ENCODE peak calls at places on chromosomes 6 and 20, in five cellular contexts. X is choroid plexus epithelial cell, Q is GM12865, K is WTC11, U is HL-60. R is an unnamed sample.

GRCh38 chr6:111663232-111663631 is 57.6 kb upstream of the TRAF3IP2 start:
- DNase-seq in X (peak), Q (no peak), K (peak), U (no peak), R (no peak)

GRCh38 chr20:8764289-8764962 is 304.5 kb upstream of the PLCB4 start:
- DNase-seq in X (peak), Q (no peak), K (no peak), U (no peak), R (no peak)

GRCh38 chr6:89079611-89080213 is 839 bp upstream of the PNRC1 start:
- DNase-seq in X (peak), Q (peak), K (no peak), U (no peak), R (no peak)

GRCh38 chr6:81169166-81169565 is 583.3 kb downstream of the TENT5A start:
- DNase-seq in X (peak), Q (no peak), K (no peak), U (no peak), R (no peak)

GRCh38 chr20:53827996-53828672 is 234.5 kb upstream of the ZNF217 start:
- DNase-seq in X (peak), Q (no peak), K (no peak), U (no peak), R (no peak)

GRCh38 chr6:90199900-90200299 is 96.7 kb downstream of the BACH2 start:
- DNase-seq in X (no peak), Q (no peak), K (no peak), U (no peak), R (no peak)

GRCh38 chr6:130961148-130961547 is 101.9 kb downstream of the EPB41L2 start:
- DNase-seq in X (no peak), Q (peak), K (no peak), U (no peak), R (no peak)

GRCh38 chr6:118509009-118509617 is 39.0 kb upstream of the PLN start:
- DNase-seq in X (peak), Q (peak), K (no peak), U (no peak), R (no peak)

GRCh38 chr6:52634211-52634610 is 36.7 kb upstream of the TMEM14A start:
- DNase-seq in X (peak), Q (no peak), K (no peak), U (no peak), R (no peak)

GRCh38 chr20:4513720-4514119 is 208.0 kb upstream of the PRND start:
- DNase-seq in X (peak), Q (no peak), K (no peak), U (no peak), R (no peak)

GRCh38 chr20:52484438-52484837 is 292.9 kb upstream of the ZFP64 start:
- DNase-seq in X (peak), Q (no peak), K (no peak), U (no peak), R (no peak)

GRCh38 chr6:33192671-33193602 is 670 bp upstream of the COL11A2 start:
- DNase-seq in X (no peak), Q (no peak), K (peak), U (no peak), R (no peak)

GRCh38 chr6:82348130-82348529 is 15.5 kb upstream of the TPBG start:
- DNase-seq in X (no peak), Q (no peak), K (no peak), U (no peak), R (no peak)

GRCh38 chr6:111874030-111874425 is 776 bp upstream of the FYN start:
- DNase-seq in X (peak), Q (peak), K (no peak), U (no peak), R (no peak)

GRCh38 chr6:45923831-45924391 is 91.7 kb downstream of the CLIC5 start:
- DNase-seq in X (peak), Q (peak), K (no peak), U (no peak), R (no peak)

GRCh38 chr6:31354248-31354647 is 2.7 kb downstream of the HLA-B start:
- DNase-seq in X (no peak), Q (no peak), K (no peak), U (peak), R (no peak)

GRCh38 chr6:127938701-127939100 is 37.8 kb upstream of the THEMIS start:
- DNase-seq in X (peak), Q (no peak), K (no peak), U (no peak), R (no peak)

GRCh38 chr6:169023161-169023874 is 230.3 kb downstream of the THBS2 start:
- DNase-seq in X (no peak), Q (no peak), K (no peak), U (no peak), R (no peak)

DNA sequence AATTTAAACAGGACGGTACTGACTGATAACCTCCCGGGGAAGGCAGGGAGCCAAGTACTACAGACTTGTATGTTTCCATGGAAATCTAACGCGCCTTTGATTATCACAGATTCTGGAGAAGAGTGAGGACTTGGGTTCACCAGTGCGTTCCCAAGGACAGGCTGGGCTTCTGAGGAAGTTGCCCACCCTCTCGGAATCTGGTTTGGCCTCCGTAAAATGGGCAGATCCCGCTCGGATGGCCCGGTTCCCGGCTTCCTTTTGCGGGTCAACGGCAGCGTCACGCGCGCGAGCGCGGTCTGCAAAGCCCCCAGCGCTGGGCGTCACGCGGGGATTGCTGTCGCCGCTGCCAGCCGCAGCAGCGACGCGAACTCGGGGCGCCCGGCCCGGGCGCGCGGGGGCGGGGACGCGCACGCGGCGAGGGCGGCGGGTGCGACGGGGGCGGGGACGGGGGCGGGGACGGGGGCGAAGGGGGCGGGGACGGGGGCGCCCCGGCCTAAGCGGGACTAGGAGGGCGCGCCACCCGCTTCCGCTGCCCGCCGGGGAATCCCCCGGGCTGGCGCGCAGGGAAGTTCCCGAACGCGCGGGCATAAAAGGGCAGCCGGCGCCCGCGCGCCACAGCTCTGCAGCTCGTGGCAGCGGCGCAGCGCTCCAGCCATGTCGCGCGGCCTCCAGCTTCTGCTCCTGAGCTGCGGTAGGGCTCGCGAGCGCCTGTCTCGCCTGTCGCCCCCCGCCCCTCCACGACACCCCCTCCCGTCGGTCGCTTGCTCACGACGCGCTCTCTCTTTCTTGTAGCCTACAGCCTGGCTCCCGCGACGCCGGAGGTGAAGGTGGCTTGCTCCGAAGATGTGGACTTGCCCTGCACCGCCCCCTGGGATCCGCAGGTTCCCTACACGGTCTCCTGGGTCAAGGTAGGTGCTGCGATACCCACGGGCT is at the start of gene CD83:
- DNase-seq in X (peak), Q (peak), K (peak), U (peak), R (peak)
- TF ChIP-seq CTCF in X (peak), Q (peak), K (no peak), U (no peak), R (no peak)

GRCh38 chr6:44476849-44477248 is 89.3 kb downstream of the CDC5L start:
- DNase-seq in X (no peak), Q (no peak), K (no peak), U (no peak), R (no peak)

GRCh38 chr6:44478158-44478557 is 90.7 kb downstream of the CDC5L start:
- DNase-seq in X (no peak), Q (no peak), K (no peak), U (no peak), R (no peak)

GRCh38 chr6:44478591-44479254 is 91.2 kb downstream of the CDC5L start:
- DNase-seq in X (no peak), Q (no peak), K (no peak), U (no peak), R (no peak)

GRCh38 chr6:44475779-44476434 is 88.4 kb downstream of the CDC5L start:
- DNase-seq in X (peak), Q (peak), K (peak), U (peak), R (peak)

GRCh38 chr6:44477293-44477894 is 89.9 kb downstream of the CDC5L start:
- DNase-seq in X (no peak), Q (no peak), K (no peak), U (no peak), R (no peak)
- TF ChIP-seq CTCF in X (no peak), Q (no peak), K (no peak), U (no peak), R (no peak)

DNA sequence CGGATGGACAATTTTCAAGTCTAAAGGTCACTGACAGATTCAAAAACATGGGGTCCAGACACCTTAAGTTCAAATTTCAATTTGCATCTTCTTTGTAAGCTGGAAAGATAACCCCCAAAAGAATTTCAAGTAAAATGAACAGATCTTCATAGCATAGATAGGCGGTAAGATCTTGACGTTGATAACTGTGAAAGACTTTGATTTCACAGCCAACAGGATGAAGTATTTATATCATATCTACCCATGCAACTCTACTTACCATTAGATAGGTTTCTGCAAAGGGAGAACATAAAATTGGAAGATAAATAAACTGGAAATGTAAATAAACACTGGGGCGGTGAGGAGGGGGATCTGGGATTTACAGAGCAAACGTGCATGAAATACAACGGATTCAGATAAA is 137.8 kb downstream of the IPCEF1 start:
- DNase-seq in X (no peak), Q (no peak), K (no peak), U (no peak), R (no peak)
- TF ChIP-seq CTCF in X (no peak), Q (no peak), K (no peak), U (no peak), R (no peak)

GRCh38 chr6:159217595-159218275 is 48.5 kb downstream of the FNDC1 start:
- DNase-seq in X (peak), Q (peak), K (peak), U (peak), R (no peak)
- TF ChIP-seq CTCF in X (peak), Q (peak), K (peak), U (peak), R (no peak)

DNA sequence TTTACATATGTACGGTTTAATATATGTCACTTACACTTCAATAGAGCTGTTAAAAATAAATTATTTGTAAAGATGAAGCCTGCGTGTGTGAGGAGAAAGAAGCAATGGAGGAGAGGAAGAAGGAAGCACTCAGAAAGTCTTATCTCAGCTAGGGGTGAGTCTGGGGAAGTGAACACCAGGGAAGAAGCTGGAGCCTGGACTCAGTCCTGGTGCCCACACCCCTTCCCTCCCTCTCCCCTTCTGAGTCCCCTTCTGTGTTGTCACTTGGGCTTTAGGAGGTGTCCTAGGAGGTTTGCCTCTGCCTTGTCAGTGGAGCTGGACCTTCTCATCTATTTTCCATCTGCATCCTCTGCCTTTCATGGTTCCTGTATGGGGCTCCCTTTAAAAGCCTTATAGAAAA is 1.9 kb downstream of the SIRPB2 start:
- DNase-seq in X (no peak), Q (no peak), K (no peak), U (no peak), R (no peak)
- TF ChIP-seq CTCF in X (no peak), Q (no peak), K (no peak), U (no peak), R (no peak)

R was measured in CD14-positive monocyte.